ENCODE peak calls at places on chromosomes 7 and 10, in six cellular contexts. L is endodermal cell; R is Caco-2; N is bronchial epithelial cell; M is transverse colon; K is CD8-positive, alpha-beta T cell. H is an unnamed sample. For H3K27me3 and H3K36me3, the result is how much of the 10 kb centered on the place peaks cover.

GRCh38 chr10:3048114-3049019 is 19.0 kb upstream of the PFKP start:
- DNase-seq in M (no peak), R (no peak), N (no peak), K (no peak), L (peak), H (peak)

GRCh38 chr10:19063991-19064390 is 15.4 kb downstream of the MALRD1 start:
- DNase-seq in K (no peak), R (no peak), L (no peak), M (no peak), N (no peak), H (no peak)

GRCh38 chr7:135924302-135924701 is 52.9 kb downstream of the MTPN start:
- DNase-seq in K (no peak), R (no peak), N (no peak), L (no peak), M (no peak), H (no peak)

GRCh38 chr10:100966887-100967286 is 2.4 kb upstream of the SEMA4G start:
- DNase-seq in M (no peak), K (no peak), R (no peak), L (no peak), N (no peak), H (no peak)

GRCh38 chr7:150587551-150587950 is 20.4 kb downstream of the GIMAP4 start:
- DNase-seq in R (no peak), L (no peak), K (no peak), M (no peak), N (no peak), H (no peak)

GRCh38 chr7:151454306-151454705 is 14.4 kb upstream of the CRYGN start:
- DNase-seq in K (no peak), M (peak), N (no peak), R (peak), L (peak), H (no peak)

GRCh38 chr7:123687161-123687560 is 31.5 kb downstream of the LMOD2 start:
- DNase-seq in L (no peak), R (no peak), K (no peak), M (no peak), N (no peak), H (no peak)

GRCh38 chr10:60114765-60115586 is 208.6 kb upstream of the CCDC6 start:
- DNase-seq in M (no peak), N (peak), R (no peak), L (peak), K (no peak), H (peak)

GRCh38 chr7:158193446-158193845 is 394.2 kb downstream of the PTPRN2 start:
- DNase-seq in N (no peak), L (no peak), M (no peak), R (no peak), K (no peak), H (no peak)

GRCh38 chr10:112161757-112162518 is 21.6 kb downstream of the GPAM start:
- DNase-seq in K (no peak), M (no peak), R (no peak), L (no peak), N (no peak), H (no peak)

GRCh38 chr7:39071116-39071515 is 93.4 kb downstream of the POU6F2 start:
- DNase-seq in K (no peak), R (no peak), L (no peak), N (no peak), M (no peak), H (no peak)

GRCh38 chr10:71259815-71260501 is 47.6 kb downstream of the UNC5B start:
- DNase-seq in K (no peak), L (no peak), N (peak), R (no peak), M (peak), H (no peak)

GRCh38 chr10:70158113-70158512 is 11.6 kb upstream of the TYSND1 start:
- DNase-seq in M (no peak), R (no peak), N (no peak), K (no peak), L (no peak), H (no peak)

GRCh38 chr7:149624006-149624405 is 126.4 kb upstream of the ZNF746 start:
- DNase-seq in R (no peak), M (peak), L (peak), N (peak), K (no peak), H (peak)

GRCh38 chr10:12941966-12942365 is 59.5 kb downstream of the CCDC3 start:
- DNase-seq in M (no peak), N (no peak), R (no peak), L (no peak), K (no peak), H (no peak)

GRCh38 chr7:137874390-137874789 is 27.6 kb upstream of the DGKI start:
- DNase-seq in K (no peak), R (no peak), M (no peak), N (no peak), L (no peak), H (no peak)

GRCh38 chr10:100209303-100209702 is 20.1 kb downstream of the CHUK start:
- DNase-seq in L (no peak), R (no peak), N (no peak), K (no peak), M (no peak), H (no peak)

GRCh38 chr10:50637003-50637579 is 13.3 kb upstream of the SGMS1 start:
- DNase-seq in N (no peak), M (no peak), L (no peak), R (no peak), K (no peak), H (no peak)

GRCh38 chr10:74213571-74214162 is 62.6 kb downstream of the ADK start:
- DNase-seq in K (peak), L (peak), M (peak), N (peak), R (peak), H (no peak)

GRCh38 chr7:495326-495725 is 24.3 kb downstream of the PDGFA start:
- DNase-seq in R (no peak), N (no peak), K (no peak), M (no peak), L (no peak), H (no peak)

GRCh38 chr7:131012477-131013031 is 278.5 kb upstream of the KLF14 start:
- DNase-seq in N (peak), K (no peak), L (peak), R (no peak), M (no peak), H (no peak)

GRCh38 chr7:30091431-30092386 is 43.1 kb upstream of the MTURN start:
- DNase-seq in K (no peak), L (no peak), M (no peak), N (peak), R (no peak), H (no peak)

GRCh38 chr7:156732091-156732621 is 91.6 kb downstream of the RNF32 start:
- DNase-seq in K (no peak), R (no peak), L (no peak), N (no peak), M (no peak), H (no peak)

GRCh38 chr7:22251906-22252495 is 105.0 kb downstream of the RAPGEF5 start:
- DNase-seq in N (no peak), K (no peak), R (no peak), M (no peak), L (no peak), H (no peak)

GRCh38 chr10:58567652-58568051 is 55.0 kb downstream of the BICC1 start:
- DNase-seq in N (no peak), L (no peak), K (no peak), R (no peak), M (no peak), H (no peak)

GRCh38 chr7:50591480-50592438 is 26.6 kb upstream of the DDC start:
- DNase-seq in N (no peak), L (peak), K (no peak), M (no peak), R (no peak), H (no peak)

GRCh38 chr7:20783716-20784310 is 2.9 kb downstream of the SP8 start:
- DNase-seq in K (no peak), L (peak), N (no peak), M (no peak), R (no peak), H (no peak)

GRCh38 chr10:63055705-63056104 is 77.4 kb upstream of the NRBF2 start:
- DNase-seq in K (no peak), M (no peak), R (no peak), L (no peak), N (peak), H (no peak)

GRCh38 chr7:39293424-39293823 is 272.8 kb upstream of the YAE1 start:
- DNase-seq in L (no peak), N (no peak), K (no peak), M (no peak), R (no peak), H (no peak)

GRCh38 chr10:13195016-13195415 is 33.7 kb downstream of the MCM10 start:
- DNase-seq in M (no peak), K (no peak), L (no peak), R (no peak), N (no peak), H (no peak)

GRCh38 chr10:30434273-30435067 is 486 bp downstream of the MAP3K8 start:
- DNase-seq in L (peak), K (no peak), R (peak), N (peak), M (peak), H (peak)

GRCh38 chr10:91856637-91857036 is 52.6 kb downstream of the FGFBP3 start:
- DNase-seq in K (no peak), N (peak), L (no peak), M (no peak), R (no peak), H (no peak)
- TF ChIP-seq CTCF in K (no peak), N (peak), L (peak), M (peak), R (peak), H (peak)

GRCh38 chr10:9103301-9103700 is 1048.8 kb downstream of the GATA3 start:
- DNase-seq in L (no peak), N (no peak), R (no peak), K (no peak), M (no peak), H (no peak)
- H3K27me3 ChIP-seq in L (half or more), N (under half), R (under half), K (under half), M (under half), H (under half)

GRCh38 chr10:84543948-84544347 is 215.6 kb downstream of the CCSER2 start:
- DNase-seq in R (no peak), K (no peak), L (peak), N (peak), M (no peak), H (no peak)
- H3K36me3 ChIP-seq in R (under half), K (under half), L (under half), N (under half), M (under half), H (under half)

DNA sequence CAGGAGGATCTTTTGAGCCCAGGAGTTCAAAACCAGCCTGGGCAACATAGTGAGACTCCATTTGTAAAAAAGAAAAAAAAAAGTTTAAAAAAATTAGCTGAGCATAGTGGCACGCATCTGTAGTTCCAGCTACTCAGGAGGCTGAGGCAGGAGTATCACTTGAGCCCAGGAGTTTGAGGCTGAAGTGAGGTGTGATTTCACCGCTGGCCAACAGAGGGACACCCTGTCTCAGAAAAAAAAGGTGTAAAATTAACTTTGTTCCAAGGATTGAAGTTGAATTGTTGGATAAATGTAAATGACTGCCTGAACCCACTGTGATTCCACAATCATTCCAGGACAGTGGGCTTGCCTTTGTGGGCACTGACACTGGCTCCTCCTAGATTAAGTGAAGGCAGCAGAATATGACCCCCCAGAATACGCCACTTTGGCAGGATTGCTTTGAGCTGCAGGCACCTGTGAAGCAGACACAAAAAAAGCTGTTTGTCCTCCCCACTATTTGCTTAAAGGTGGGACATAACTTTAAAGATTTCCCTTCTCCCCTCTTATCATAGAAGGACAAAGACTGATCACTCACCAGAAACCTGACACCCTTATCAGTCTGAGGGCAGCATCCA is 57.2 kb upstream of the FOXI2 start:
- DNase-seq in R (no peak), M (no peak), N (no peak), K (no peak), L (peak), H (no peak)
- TF ChIP-seq CTCF in R (peak), M (no peak), N (no peak), K (no peak), L (peak), H (peak)

H was measured in GM06990.